ENCODE peak calls at places on chromosomes 3 and 15, in five cellular contexts. J, E, Z, T and Y are unnamed samples.
A peak's percentile ranks its signal among the peaks of the same experiment; 100 is the strongest.

GRCh38 chr3:184609861-184610365 is 48.3 kb downstream of the EPHB3 start:
- DNase-seq in J (no peak), E (no peak), Z (no peak), T (no peak), Y (no peak)

GRCh38 chr15:26875476-26875850 is 8.6 kb downstream of the GABRA5 start:
- DNase-seq in J (no peak), E (no peak), Z (no peak), T (no peak), Y (no peak)

GRCh38 chr3:112871735-112872134 is 25.1 kb upstream of the CD200R1L start:
- DNase-seq in J (no peak), E (no peak), Z (no peak), T (no peak), Y (peak; percentile 3)

GRCh38 chr3:171977860-171978259 is 61.5 kb upstream of the FNDC3B start:
- DNase-seq in J (peak; percentile 38), E (no peak), Z (no peak), T (no peak), Y (no peak)

GRCh38 chr3:120425877-120426276 is 24.9 kb downstream of the FSTL1 start:
- DNase-seq in J (no peak), E (no peak), Z (no peak), T (no peak), Y (no peak)

GRCh38 chr3:157176108-157176507 is 16.2 kb upstream of the CCNL1 start:
- DNase-seq in J (no peak), E (no peak), Z (no peak), T (no peak), Y (no peak)

GRCh38 chr3:168094580-168094876 is 1.2 kb downstream of the GOLIM4 start:
- DNase-seq in J (no peak), E (no peak), Z (no peak), T (no peak), Y (no peak)

GRCh38 chr3:12249519-12249918 is 39.4 kb upstream of the PPARG start:
- DNase-seq in J (no peak), E (no peak), Z (no peak), T (no peak), Y (no peak)

GRCh38 chr15:39665629-39666245 is 84.9 kb downstream of the THBS1 start:
- DNase-seq in J (no peak), E (no peak), Z (no peak), T (no peak), Y (peak; percentile 37)

GRCh38 chr3:160677459-160677901 is 520 bp downstream of the ARL14 start:
- DNase-seq in J (no peak), E (no peak), Z (no peak), T (peak; percentile 24), Y (no peak)

GRCh38 chr15:47293763-47294162 is 423.5 kb upstream of the SEMA6D start:
- DNase-seq in J (no peak), E (no peak), Z (no peak), T (no peak), Y (peak; percentile 14)
- TF ChIP-seq JUNB in J (no peak), E (no peak), Z (no peak), T (no peak), Y (no peak)

DNA sequence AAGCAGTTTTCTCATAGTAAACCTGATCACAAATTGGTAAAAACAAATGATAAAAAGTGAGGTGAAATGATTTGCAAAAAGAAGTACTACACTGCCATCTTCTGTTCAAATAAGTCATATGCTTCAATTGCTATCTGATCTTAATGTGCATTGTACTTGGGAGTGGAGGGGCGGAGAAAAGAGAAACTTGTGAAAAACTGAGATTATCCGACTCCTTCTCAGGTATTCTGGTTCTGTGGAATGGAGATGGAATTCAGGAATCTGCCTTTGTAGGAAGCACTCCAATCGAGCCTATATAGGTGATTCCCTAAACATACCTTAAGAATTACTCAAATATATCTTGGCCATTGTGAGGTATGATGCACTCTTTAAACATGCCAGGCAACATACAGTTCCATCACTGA is 180.6 kb downstream of the CHL1 start:
- DNase-seq in J (no peak), E (peak; percentile 42), Z (no peak), T (peak; percentile 4), Y (peak; percentile 63)
- TF ChIP-seq JUNB in J (no peak), E (no peak), Z (no peak), T (no peak), Y (no peak)

GRCh38 chr15:96347181-96348111 is 16.9 kb downstream of the NR2F2 start:
- DNase-seq in J (peak; percentile 45), E (no peak), Z (no peak), T (no peak), Y (peak; percentile 80)

GRCh38 chr15:96349933-96350292 is 19.4 kb downstream of the NR2F2 start:
- DNase-seq in J (no peak), E (no peak), Z (no peak), T (no peak), Y (no peak)

GRCh38 chr15:96350321-96350720 is 19.8 kb downstream of the NR2F2 start:
- DNase-seq in J (no peak), E (no peak), Z (no peak), T (no peak), Y (no peak)

GRCh38 chr15:96349034-96349932 is 18.8 kb downstream of the NR2F2 start:
- DNase-seq in J (no peak), E (no peak), Z (no peak), T (no peak), Y (no peak)

DNA sequence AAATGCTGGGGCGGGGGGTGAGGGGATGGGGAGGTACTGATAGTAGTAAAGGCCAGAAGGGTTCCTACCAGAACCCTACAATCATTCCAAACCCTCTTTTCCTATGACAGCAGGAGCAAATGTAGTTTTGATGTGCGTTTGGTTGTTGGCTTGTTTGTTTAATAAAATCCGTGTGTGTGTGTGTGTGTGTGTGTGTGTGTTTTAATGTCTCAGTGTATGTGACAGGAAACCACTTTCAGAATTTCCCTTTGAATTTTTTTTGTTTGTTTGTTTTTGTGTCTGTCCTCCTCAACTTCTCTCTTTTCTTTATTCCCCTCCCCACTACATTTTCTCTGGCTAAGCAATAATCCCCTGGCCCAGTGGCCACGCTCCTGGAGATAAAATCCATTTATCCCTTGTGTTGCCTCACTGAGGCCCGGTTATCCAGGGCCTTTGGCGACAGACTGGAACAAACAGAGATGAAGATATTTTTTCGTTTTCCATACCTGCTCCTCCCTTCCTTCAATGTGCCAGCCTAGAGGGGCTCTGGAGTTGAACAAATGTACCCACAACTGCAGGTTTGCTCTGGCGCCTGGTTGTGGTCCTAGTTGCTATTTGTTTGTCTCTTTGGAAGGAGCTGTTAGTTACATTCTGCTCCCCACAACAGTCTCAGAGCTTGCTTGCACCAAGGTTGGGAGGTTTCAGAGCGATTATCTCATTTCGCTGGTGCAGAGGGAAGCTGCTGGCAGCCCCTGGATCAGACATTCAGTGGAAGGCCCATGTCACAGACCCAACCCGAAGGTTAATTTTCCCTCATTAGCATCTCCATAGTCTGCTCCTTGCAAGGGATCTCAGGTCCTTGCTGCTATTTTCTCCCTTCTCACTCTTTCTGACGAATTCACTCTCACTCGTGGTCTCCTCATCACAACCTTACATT is 17.9 kb downstream of the NR2F2 start:
- DNase-seq in J (no peak), E (no peak), Z (no peak), T (no peak), Y (peak; percentile 66)
- TF ChIP-seq JUNB in J (no peak), E (no peak), Z (no peak), T (no peak), Y (no peak)

DNA sequence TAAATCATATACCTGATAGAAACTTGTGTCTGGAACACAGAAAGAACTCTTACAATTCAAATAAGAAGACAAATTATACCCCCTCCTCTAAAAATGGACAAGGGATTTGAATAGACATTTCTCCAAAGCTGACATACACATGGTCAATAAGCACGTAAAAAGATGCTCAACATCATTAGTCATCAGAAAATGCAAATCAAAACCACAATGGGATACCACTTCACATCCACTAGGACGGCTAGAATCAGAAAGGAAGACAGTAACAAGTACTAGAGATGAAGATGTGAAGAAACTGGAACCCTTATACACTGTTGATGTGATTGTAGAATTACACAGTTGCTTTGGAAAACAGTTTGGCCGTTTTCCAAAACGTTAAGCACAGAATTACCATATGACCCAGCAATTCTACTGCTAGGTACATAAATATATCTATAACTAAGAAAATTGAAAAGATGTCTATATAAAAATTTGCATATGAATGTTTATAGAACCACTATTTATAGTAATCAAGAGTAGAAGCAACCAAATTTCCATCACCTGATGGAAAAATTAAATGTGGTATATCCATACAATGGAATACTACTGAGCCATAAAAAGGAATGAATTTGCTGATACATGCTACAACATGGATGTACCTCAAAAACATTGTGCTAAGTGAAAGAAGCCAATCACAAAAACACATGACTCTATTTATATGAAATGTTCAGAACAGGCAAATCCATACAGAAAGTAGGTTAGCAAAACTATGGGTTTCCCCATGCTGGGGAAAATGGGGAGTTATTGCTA is 60.8 kb downstream of the GREM1 start:
- DNase-seq in J (no peak), E (no peak), Z (no peak), T (no peak), Y (no peak)
- TF ChIP-seq JUNB in J (no peak), E (no peak), Z (no peak), T (no peak), Y (no peak)

GRCh38 chr15:81168680-81169079 is 28.0 kb upstream of the IL16 start:
- DNase-seq in J (no peak), E (no peak), Z (no peak), T (no peak), Y (no peak)
- TF ChIP-seq JUNB in J (no peak), E (no peak), Z (no peak), T (no peak), Y (no peak)

GRCh38 chr3:117252208-117252607 is 542.6 kb downstream of the TUSC7 start:
- DNase-seq in J (no peak), E (no peak), Z (no peak), T (peak; percentile 29), Y (no peak)

GRCh38 chr3:117252651-117253050 is 543.1 kb downstream of the TUSC7 start:
- DNase-seq in J (no peak), E (no peak), Z (no peak), T (no peak), Y (no peak)

GRCh38 chr3:117243657-117244056 is 534.1 kb downstream of the TUSC7 start:
- DNase-seq in J (no peak), E (no peak), Z (no peak), T (no peak), Y (no peak)

GRCh38 chr3:117246771-117247555 is 537.4 kb downstream of the TUSC7 start:
- DNase-seq in J (no peak), E (no peak), Z (no peak), T (no peak), Y (no peak)

GRCh38 chr3:117248149-117248548 is 538.6 kb downstream of the TUSC7 start:
- DNase-seq in J (no peak), E (no peak), Z (no peak), T (no peak), Y (no peak)
- TF ChIP-seq JUNB in J (no peak), E (no peak), Z (no peak), T (no peak), Y (no peak)

GRCh38 chr3:170840291-170840859 is 29.6 kb downstream of the RPL22L1 start:
- DNase-seq in J (no peak), E (no peak), Z (no peak), T (no peak), Y (no peak)

GRCh38 chr3:170836491-170836890 is 33.5 kb downstream of the RPL22L1 start:
- DNase-seq in J (no peak), E (no peak), Z (no peak), T (no peak), Y (no peak)

GRCh38 chr3:170830580-170830979 is 39.4 kb downstream of the RPL22L1 start:
- DNase-seq in J (no peak), E (no peak), Z (no peak), T (no peak), Y (no peak)

GRCh38 chr3:170839518-170840100 is 30.4 kb downstream of the RPL22L1 start:
- DNase-seq in J (no peak), E (no peak), Z (no peak), T (no peak), Y (no peak)

GRCh38 chr3:170835346-170835745 is 34.6 kb downstream of the RPL22L1 start:
- DNase-seq in J (no peak), E (no peak), Z (no peak), T (no peak), Y (no peak)
- TF ChIP-seq JUNB in J (no peak), E (no peak), Z (no peak), T (no peak), Y (no peak)